ENCODE peak calls at places on chromosomes 3 and 15, in eight cellular contexts. One of them, this sample, is unnamed.

GRCh38 chr15:80059786-80060489 is 462 bp downstream of the ZFAND6 start:
- DNase-seq in thyroid gland: peak; percentile 76
- DNase-seq in NT2/D1: peak; percentile 44
- DNase-seq in ascending aorta: no peak
- DNase-seq in BE2C: no peak
- DNase-seq in left ventricle myocardium inferior: no peak
- DNase-seq in heart right ventricle: peak; percentile 12
- DNase-seq in Peyer's patch: peak; percentile 39
- DNase-seq in this sample: peak; percentile 62

GRCh38 chr15:40772014-40772413 is 2.2 kb downstream of the C15orf62 start:
- DNase-seq in heart right ventricle: no peak
- DNase-seq in thyroid gland: no peak
- DNase-seq in BE2C: peak; percentile 58
- DNase-seq in NT2/D1: no peak
- DNase-seq in ascending aorta: no peak
- DNase-seq in left ventricle myocardium inferior: no peak
- DNase-seq in Peyer's patch: no peak
- DNase-seq in this sample: no peak

GRCh38 chr3:4772171-4772804 is 206.9 kb upstream of the BHLHE40 start:
- DNase-seq in heart right ventricle: peak; percentile 86
- DNase-seq in left ventricle myocardium inferior: peak; percentile 84
- DNase-seq in BE2C: no peak
- DNase-seq in ascending aorta: peak; percentile 87
- DNase-seq in NT2/D1: no peak
- DNase-seq in thyroid gland: peak; percentile 41
- DNase-seq in Peyer's patch: no peak
- DNase-seq in this sample: no peak

GRCh38 chr15:70023769-70024491 is 73.8 kb downstream of the TLE3 start:
- DNase-seq in Peyer's patch: no peak
- DNase-seq in BE2C: no peak
- DNase-seq in left ventricle myocardium inferior: peak; percentile 36
- DNase-seq in NT2/D1: no peak
- DNase-seq in heart right ventricle: peak; percentile 52
- DNase-seq in thyroid gland: peak; percentile 94
- DNase-seq in ascending aorta: peak; percentile 87
- DNase-seq in this sample: peak; percentile 68

GRCh38 chr15:69373406-69373805 is 40.7 kb upstream of the KIF23 start:
- DNase-seq in Peyer's patch: no peak
- DNase-seq in left ventricle myocardium inferior: no peak
- DNase-seq in BE2C: no peak
- DNase-seq in thyroid gland: no peak
- DNase-seq in NT2/D1: no peak
- DNase-seq in heart right ventricle: no peak
- DNase-seq in ascending aorta: peak; percentile 2
- DNase-seq in this sample: no peak

GRCh38 chr3:132405609-132406299 is 11.5 kb upstream of the DNAJC13 start:
- DNase-seq in heart right ventricle: no peak
- DNase-seq in left ventricle myocardium inferior: no peak
- DNase-seq in ascending aorta: no peak
- DNase-seq in BE2C: no peak
- DNase-seq in thyroid gland: no peak
- DNase-seq in NT2/D1: no peak
- DNase-seq in Peyer's patch: no peak
- DNase-seq in this sample: no peak

GRCh38 chr15:81536296-81536695 is 162.3 kb upstream of the TMC3 start:
- DNase-seq in NT2/D1: no peak
- DNase-seq in left ventricle myocardium inferior: no peak
- DNase-seq in thyroid gland: no peak
- DNase-seq in Peyer's patch: no peak
- DNase-seq in heart right ventricle: no peak
- DNase-seq in ascending aorta: no peak
- DNase-seq in BE2C: no peak
- DNase-seq in this sample: no peak

GRCh38 chr3:24197809-24198208 is 252.7 kb downstream of the NR1D2 start:
- DNase-seq in Peyer's patch: no peak
- DNase-seq in NT2/D1: no peak
- DNase-seq in left ventricle myocardium inferior: no peak
- DNase-seq in thyroid gland: no peak
- DNase-seq in BE2C: no peak
- DNase-seq in ascending aorta: no peak
- DNase-seq in heart right ventricle: no peak
- DNase-seq in this sample: no peak

GRCh38 chr15:66278671-66279070 is 14.7 kb upstream of the DIS3L start:
- DNase-seq in BE2C: no peak
- DNase-seq in Peyer's patch: no peak
- DNase-seq in thyroid gland: no peak
- DNase-seq in heart right ventricle: no peak
- DNase-seq in left ventricle myocardium inferior: no peak
- DNase-seq in ascending aorta: no peak
- DNase-seq in NT2/D1: no peak
- DNase-seq in this sample: no peak

GRCh38 chr15:92881570-92881837 is 18.6 kb upstream of the CHD2 start:
- DNase-seq in thyroid gland: no peak
- DNase-seq in heart right ventricle: no peak
- DNase-seq in BE2C: no peak
- DNase-seq in ascending aorta: no peak
- DNase-seq in left ventricle myocardium inferior: no peak
- DNase-seq in Peyer's patch: no peak
- DNase-seq in NT2/D1: no peak
- DNase-seq in this sample: no peak
- H3K4me3 ChIP-seq in thyroid gland: no peak overlapping the region
- H3K4me3 ChIP-seq in heart right ventricle: peak overlapping the region; percentile 51
- H3K4me3 ChIP-seq in BE2C: no peak overlapping the region
- H3K4me3 ChIP-seq in ascending aorta: peak overlapping the region; percentile 66
- H3K4me3 ChIP-seq in left ventricle myocardium inferior: peak overlapping the region; percentile 66
- H3K4me3 ChIP-seq in Peyer's patch: peak overlapping the region; percentile 51
- H3K4me3 ChIP-seq in NT2/D1: peak overlapping the region; percentile 33
- H3K4me3 ChIP-seq in this sample: no peak overlapping the region

GRCh38 chr15:25182736-25183445 is 228.1 kb downstream of the SNRPN start:
- DNase-seq in heart right ventricle: no peak
- DNase-seq in ascending aorta: peak; percentile 53
- DNase-seq in NT2/D1: no peak
- DNase-seq in thyroid gland: no peak
- DNase-seq in BE2C: peak; percentile 4
- DNase-seq in Peyer's patch: no peak
- DNase-seq in left ventricle myocardium inferior: peak; percentile 13
- DNase-seq in this sample: no peak
- H3K9me3 ChIP-seq in heart right ventricle: no peaks in the 10 kb centered on the region
- H3K9me3 ChIP-seq in ascending aorta: no peaks in the 10 kb centered on the region
- H3K9me3 ChIP-seq in NT2/D1: no peaks in the 10 kb centered on the region
- H3K9me3 ChIP-seq in thyroid gland: no peaks in the 10 kb centered on the region
- H3K9me3 ChIP-seq in BE2C: peaks cover 2% of the 10 kb centered on the region
- H3K9me3 ChIP-seq in Peyer's patch: no peaks in the 10 kb centered on the region
- H3K9me3 ChIP-seq in left ventricle myocardium inferior: peaks cover 53% of the 10 kb centered on the region
- H3K9me3 ChIP-seq in this sample: peaks cover 2% of the 10 kb centered on the region

GRCh38 chr3:134371542-134372324 is 2.5 kb downstream of the AMOTL2 start:
- DNase-seq in NT2/D1: no peak
- DNase-seq in thyroid gland: peak; percentile 46
- DNase-seq in heart right ventricle: no peak
- DNase-seq in BE2C: no peak
- DNase-seq in left ventricle myocardium inferior: no peak
- DNase-seq in ascending aorta: peak; percentile 46
- DNase-seq in Peyer's patch: no peak
- DNase-seq in this sample: no peak
- H3K4me1 ChIP-seq in NT2/D1: peaks cover 41% of the 10 kb centered on the region
- H3K4me1 ChIP-seq in thyroid gland: peaks cover 57% of the 10 kb centered on the region
- H3K4me1 ChIP-seq in heart right ventricle: peaks cover 64% of the 10 kb centered on the region
- H3K4me1 ChIP-seq in BE2C: no peaks in the 10 kb centered on the region
- H3K4me1 ChIP-seq in left ventricle myocardium inferior: peaks cover 89% of the 10 kb centered on the region
- H3K4me1 ChIP-seq in ascending aorta: peaks cover 61% of the 10 kb centered on the region
- H3K4me1 ChIP-seq in Peyer's patch: no peaks in the 10 kb centered on the region
- H3K4me1 ChIP-seq in this sample: peaks cover 18% of the 10 kb centered on the region

DNA sequence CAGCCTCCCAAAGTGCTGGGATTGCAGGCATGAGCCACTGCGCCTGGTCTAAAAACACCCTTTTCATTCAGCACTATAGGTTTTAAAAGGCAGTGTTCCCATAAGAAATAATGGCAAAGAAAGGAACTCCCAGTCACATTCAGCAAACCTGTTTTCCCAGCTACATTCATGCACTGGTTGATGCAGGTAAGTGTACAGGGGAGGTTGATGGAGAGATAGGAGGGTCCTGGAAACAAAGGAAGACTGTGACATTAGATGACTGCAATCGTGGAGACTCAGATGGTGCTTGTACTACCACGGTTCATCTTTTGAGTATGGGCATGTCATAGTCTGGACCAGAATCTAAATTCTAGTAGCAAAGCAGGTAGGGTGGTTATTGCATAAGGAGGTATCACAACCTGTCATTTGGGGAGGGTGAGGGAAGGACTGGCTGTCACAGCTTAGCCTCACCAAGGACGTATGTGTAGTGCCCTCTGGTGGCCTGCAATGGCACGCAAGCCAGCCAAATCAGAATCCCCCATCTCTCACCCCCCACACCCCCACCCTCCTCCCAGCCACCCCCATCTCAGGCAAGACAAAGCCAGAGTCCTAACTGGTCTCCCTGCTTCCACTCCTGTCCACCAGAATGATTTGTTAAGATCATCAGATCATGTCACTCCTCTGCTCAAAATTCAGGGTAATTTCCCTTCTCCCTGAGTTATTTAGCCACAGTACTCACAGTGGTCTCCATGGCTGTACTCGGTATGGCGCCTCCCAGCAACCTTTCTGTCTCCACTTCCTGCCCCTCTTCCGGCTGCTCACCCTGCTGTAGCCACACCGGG is 28.8 kb upstream of the UBL7 start:
- DNase-seq in heart right ventricle: peak; percentile 32
- DNase-seq in ascending aorta: peak; percentile 64
- DNase-seq in Peyer's patch: peak; percentile 73
- DNase-seq in NT2/D1: peak; percentile 51
- DNase-seq in thyroid gland: peak; percentile 59
- DNase-seq in left ventricle myocardium inferior: peak; percentile 42
- DNase-seq in BE2C: peak; percentile 73
- DNase-seq in this sample: peak; percentile 84
- H3K4me3 ChIP-seq in heart right ventricle: no peak overlapping the region
- H3K4me3 ChIP-seq in ascending aorta: no peak overlapping the region
- H3K4me3 ChIP-seq in Peyer's patch: no peak overlapping the region
- H3K4me3 ChIP-seq in NT2/D1: no peak overlapping the region
- H3K4me3 ChIP-seq in thyroid gland: no peak overlapping the region
- H3K4me3 ChIP-seq in left ventricle myocardium inferior: no peak overlapping the region
- H3K4me3 ChIP-seq in BE2C: peak overlapping the region; percentile 14
- H3K4me3 ChIP-seq in this sample: no peak overlapping the region

This sample was measured in HAP-1.